ENCODE peak calls at places on chromosomes 12 and 14, in ten cellular contexts. N is fibroblast of pulmonary artery; H is HFF-Myc; E is H7; V is choroid plexus epithelial cell; I is HCT116; P is upper lobe of right lung; O is CD8-positive, alpha-beta T cell; B is mammary epithelial cell; A is esophagus squamous epithelium. L is an unnamed sample.

GRCh38 chr14:101442451-101442850 is 118.8 kb upstream of the DIO3 start:
- DNase-seq in B (no peak), O (peak; percentile 34), P (no peak), H (no peak), A (no peak), I (no peak), N (no peak), E (no peak), V (no peak), L (no peak)

GRCh38 chr14:99389171-99389826 is 91.4 kb downstream of the SETD3 start:
- DNase-seq in I (peak; percentile 16), N (peak; percentile 35), E (peak; percentile 96), B (peak; percentile 21), H (no peak), V (peak; percentile 30), P (peak; percentile 79), A (no peak), O (no peak), L (no peak)

GRCh38 chr12:51082561-51083139 is 746 bp downstream of the CSRNP2 start:
- DNase-seq in E (no peak), I (no peak), V (peak; percentile 47), B (peak; percentile 46), N (peak; percentile 42), H (no peak), A (no peak), O (no peak), P (no peak), L (no peak)

GRCh38 chr14:95597784-95598204 is 62.9 kb downstream of the GLRX5 start:
- DNase-seq in I (no peak), O (no peak), A (no peak), E (peak; percentile 56), N (peak; percentile 5), H (peak; percentile 9), P (no peak), V (peak; percentile 19), B (peak; percentile 21), L (no peak)

GRCh38 chr14:105888784-105889665 is 362.6 kb downstream of the TMEM121 start:
- DNase-seq in O (no peak), A (no peak), N (no peak), P (peak; percentile 46), H (no peak), V (no peak), B (no peak), I (no peak), E (no peak), L (no peak)

GRCh38 chr14:74973003-74973614 is 17.7 kb upstream of the PGF start:
- DNase-seq in P (peak; percentile 71), I (no peak), V (peak; percentile 58), B (no peak), H (no peak), E (peak; percentile 61), A (no peak), O (no peak), N (peak; percentile 47), L (no peak)

GRCh38 chr12:39807043-39807442 is 187.4 kb upstream of the ABCD2 start:
- DNase-seq in E (peak; percentile 44), B (no peak), N (peak; percentile 49), P (no peak), H (no peak), O (no peak), A (no peak), V (peak; percentile 30), I (peak; percentile 51), L (no peak)

GRCh38 chr12:99053599-99054362 is 408.7 kb downstream of the APAF1 start:
- DNase-seq in E (no peak), A (no peak), N (no peak), B (no peak), H (no peak), O (no peak), I (no peak), V (no peak), P (no peak), L (no peak)

GRCh38 chr12:8146416-8146771 is 10.4 kb upstream of the ZNF705A start:
- DNase-seq in E (no peak), H (no peak), A (no peak), P (no peak), B (no peak), I (no peak), O (no peak), V (no peak), N (no peak), L (no peak)

GRCh38 chr14:28113311-28113710 is 653.3 kb upstream of the FOXG1 start:
- DNase-seq in O (no peak), B (no peak), H (no peak), V (no peak), E (no peak), A (no peak), P (no peak), I (no peak), N (no peak), L (no peak)

GRCh38 chr12:26229910-26230309 is 34.5 kb downstream of the SSPN start:
- DNase-seq in A (no peak), P (no peak), B (no peak), I (no peak), V (no peak), O (no peak), E (no peak), N (no peak), H (no peak), L (no peak)

GRCh38 chr12:106170285-106170684 is 31.5 kb upstream of the NUAK1 start:
- DNase-seq in O (no peak), E (no peak), P (no peak), I (no peak), V (peak; percentile 76), N (peak; percentile 68), A (no peak), H (no peak), B (peak; percentile 79), L (no peak)

GRCh38 chr14:67580336-67581230 is 19.5 kb downstream of the PIGH start:
- DNase-seq in I (no peak), V (no peak), H (no peak), P (no peak), N (no peak), O (no peak), B (no peak), E (no peak), A (no peak), L (peak; percentile 53)

GRCh38 chr12:17108877-17109520 is 503.0 kb upstream of the LMO3 start:
- DNase-seq in H (no peak), P (no peak), V (no peak), B (no peak), I (no peak), A (no peak), N (no peak), O (no peak), E (no peak), L (no peak)

GRCh38 chr12:51192284-51192671 is 19.3 kb upstream of the TFCP2 start:
- DNase-seq in O (no peak), N (no peak), I (no peak), H (no peak), B (no peak), A (no peak), E (peak; percentile 40), P (no peak), V (no peak), L (no peak)

GRCh38 chr14:61561144-61561543 is 134.2 kb upstream of the HIF1A start:
- DNase-seq in E (no peak), B (no peak), N (peak; percentile 85), A (no peak), O (no peak), V (peak; percentile 76), H (no peak), I (no peak), P (no peak), L (peak; percentile 54)

DNA sequence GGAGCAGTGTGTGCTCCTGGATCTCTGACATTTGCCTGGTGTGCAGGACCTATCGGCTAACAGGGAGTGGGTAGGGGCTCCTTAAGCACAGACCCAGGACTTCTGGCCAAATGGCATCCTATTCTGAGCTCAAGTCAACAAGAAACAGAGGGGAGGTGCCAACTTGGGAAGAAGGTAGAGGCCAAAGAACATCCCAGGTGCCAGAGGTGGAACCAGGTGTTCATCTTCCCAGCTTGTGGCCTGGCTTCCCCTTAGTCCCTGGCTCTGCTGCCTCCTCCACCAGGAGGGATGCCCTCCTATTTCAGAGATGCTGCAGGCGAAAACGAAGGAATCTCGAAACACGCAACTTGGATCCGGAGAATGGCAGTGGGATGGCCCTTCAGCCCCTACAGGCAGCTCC is 6.2 kb downstream of the SLC39A5 start:
- DNase-seq in P (no peak), I (no peak), N (no peak), V (no peak), E (peak; percentile 28), A (no peak), O (no peak), B (no peak), H (no peak), L (no peak)
- H3K4me3 ChIP-seq in P (no peak overlapping the region), I (no peak overlapping the region), N (no peak overlapping the region), V (no peak overlapping the region), E (no peak overlapping the region), A (no peak overlapping the region), O (no peak overlapping the region), B (no peak overlapping the region), H (no peak overlapping the region), L (no peak overlapping the region)

GRCh38 chr12:1639538-1639937 is 10.5 kb downstream of the WNT5B start:
- DNase-seq in H (no peak), N (no peak), A (no peak), P (no peak), I (no peak), E (peak; percentile 53), B (no peak), O (no peak), V (no peak), L (no peak)
- H3K4me3 ChIP-seq in H (no peak overlapping the region), N (no peak overlapping the region), A (no peak overlapping the region), P (peak overlapping the region; percentile 13), I (no peak overlapping the region), E (no peak overlapping the region), B (no peak overlapping the region), O (no peak overlapping the region), V (no peak overlapping the region), L (no peak overlapping the region)

GRCh38 chr14:55739967-55740707 is 160.1 kb downstream of the KTN1 start:
- DNase-seq in H (no peak), A (no peak), I (no peak), O (no peak), E (no peak), P (no peak), V (no peak), B (no peak), N (no peak), L (no peak)
- H3K4me3 ChIP-seq in H (no peak overlapping the region), A (no peak overlapping the region), I (no peak overlapping the region), O (no peak overlapping the region), E (no peak overlapping the region), P (no peak overlapping the region), V (no peak overlapping the region), B (no peak overlapping the region), N (no peak overlapping the region), L (no peak overlapping the region)

DNA sequence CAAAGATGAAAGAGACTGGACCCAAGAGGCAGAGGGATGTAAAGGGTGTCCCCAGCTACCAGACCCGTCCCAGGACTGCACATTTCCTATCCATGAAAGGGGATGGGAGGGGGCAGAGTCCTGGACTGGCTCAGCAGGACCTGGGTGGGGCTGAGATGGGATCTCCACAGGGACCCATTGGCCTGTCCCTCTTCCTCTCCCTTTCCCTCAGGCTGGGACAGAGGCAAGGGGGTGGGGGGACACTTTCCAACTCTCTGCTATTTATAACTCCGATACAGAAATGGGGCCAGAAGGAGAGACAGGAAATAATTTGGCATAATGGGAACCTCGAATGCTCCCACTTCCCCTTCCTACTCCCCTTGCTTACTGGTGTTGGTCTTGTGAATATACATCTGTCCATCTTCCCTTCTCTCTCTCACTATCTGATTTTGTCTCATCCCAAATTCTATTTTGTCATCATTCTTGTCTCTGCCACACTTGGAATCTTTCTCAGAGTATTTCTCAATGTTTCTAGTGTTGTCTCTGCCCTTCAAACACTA is 1.1 kb upstream of the ITGA7 start:
- DNase-seq in N (no peak), B (no peak), V (no peak), H (no peak), P (no peak), A (no peak), I (no peak), E (no peak), O (no peak), L (no peak)
- H3K4me3 ChIP-seq in N (no peak overlapping the region), B (no peak overlapping the region), V (no peak overlapping the region), H (no peak overlapping the region), P (no peak overlapping the region), A (peak overlapping the region; percentile 56), I (peak overlapping the region; percentile 57), E (peak overlapping the region; percentile 95), O (peak overlapping the region; percentile 40), L (peak overlapping the region; percentile 85)

L was measured in ascending aorta.